ENCODE peak calls at places on chromosomes 7 and 10, in six cellular contexts. Q is mesendoderm, W is neuronal stem cell, Y is IMR-90, S is H9, P is H1. B is an unnamed sample. For H3K4me1 and H3K79me1, the result is how much of the 10 kb centered on the place peaks cover.

GRCh38 chr10:27599546-27599945 is 95.4 kb downstream of the RAB18 start:
- DNase-seq in Q (no peak), W (no peak), Y (no peak), S (no peak), P (no peak), B (no peak)

GRCh38 chr7:21941570-21942224 is 4.0 kb downstream of the CDCA7L start:
- DNase-seq in Q (peak), W (no peak), Y (peak), S (no peak), P (no peak), B (peak)

GRCh38 chr7:47901542-47901941 is 46.7 kb downstream of the PKD1L1 start:
- DNase-seq in Q (no peak), W (no peak), Y (peak), S (no peak), P (no peak), B (peak)

GRCh38 chr7:133550145-133550544 is 297.3 kb downstream of the EXOC4 start:
- DNase-seq in Q (no peak), W (no peak), Y (no peak), S (no peak), P (no peak), B (no peak)

GRCh38 chr10:121442086-121442485 is 156.2 kb downstream of the FGFR2 start:
- DNase-seq in Q (no peak), W (no peak), Y (no peak), S (no peak), P (no peak), B (no peak)

GRCh38 chr7:143362126-143362961 is at the start of gene FAM131B:
- DNase-seq in Q (no peak), W (peak), Y (no peak), S (peak), P (peak), B (no peak)

GRCh38 chr7:156544919-156545715 is 95.5 kb upstream of the RNF32 start:
- DNase-seq in Q (peak), W (no peak), Y (no peak), S (no peak), P (no peak), B (no peak)

GRCh38 chr7:131895541-131896173 is 339.2 kb upstream of the PODXL start:
- DNase-seq in Q (peak), W (no peak), Y (peak), S (peak), P (no peak), B (peak)

GRCh38 chr10:97426776-97427570 is 982 bp downstream of the PGAM1 start:
- DNase-seq in Q (peak), W (no peak), Y (no peak), S (no peak), P (no peak), B (peak)

GRCh38 chr10:133159950-133160812 is at the start of gene KNDC1:
- DNase-seq in Q (peak), W (no peak), Y (peak), S (peak), P (no peak), B (no peak)

GRCh38 chr7:18624436-18624835 is 128.9 kb downstream of the HDAC9 start:
- DNase-seq in Q (no peak), W (no peak), Y (no peak), S (no peak), P (no peak), B (no peak)

GRCh38 chr10:99531026-99531695 is 1.6 kb upstream of the NKX2-3 start:
- DNase-seq in Q (no peak), W (no peak), Y (no peak), S (peak), P (peak), B (peak)

GRCh38 chr7:114141415-114141814 is 222.6 kb upstream of the PPP1R3A start:
- DNase-seq in Q (peak), W (no peak), Y (no peak), S (peak), P (no peak), B (no peak)

GRCh38 chr7:2629740-2630681 is 1.8 kb upstream of the TTYH3 start:
- DNase-seq in Q (no peak), W (no peak), Y (peak), S (no peak), P (no peak), B (peak)

GRCh38 chr10:124734311-124735166 is 9.6 kb downstream of the FAM53B start:
- DNase-seq in Q (no peak), W (no peak), Y (no peak), S (peak), P (peak), B (no peak)

GRCh38 chr10:117652228-117653169 is 110.0 kb downstream of the EMX2 start:
- DNase-seq in Q (no peak), W (no peak), Y (no peak), S (no peak), P (no peak), B (no peak)

GRCh38 chr10:22453320-22453719 is 108.0 kb downstream of the SPAG6 start:
- DNase-seq in Q (no peak), W (no peak), Y (no peak), S (no peak), P (no peak), B (no peak)

GRCh38 chr10:101777085-101777856 is 1.4 kb upstream of the FGF8 start:
- DNase-seq in Q (no peak), W (no peak), Y (no peak), S (no peak), P (no peak), B (no peak)

GRCh38 chr10:70978181-70978580 is 89.8 kb upstream of the PCBD1 start:
- DNase-seq in Q (no peak), W (no peak), Y (no peak), S (no peak), P (no peak), B (no peak)

GRCh38 chr7:113159746-113160339 is 41.5 kb upstream of the SMIM30 start:
- DNase-seq in Q (peak), W (peak), Y (peak), S (peak), P (peak), B (peak)

GRCh38 chr10:11678074-11678793 is 63.9 kb upstream of the ECHDC3 start:
- DNase-seq in Q (no peak), W (no peak), Y (no peak), S (no peak), P (no peak), B (no peak)

GRCh38 chr10:132357286-132358058 is 25.5 kb downstream of the LRRC27 start:
- DNase-seq in Q (no peak), W (no peak), Y (no peak), S (no peak), P (no peak), B (no peak)

GRCh38 chr7:39016609-39017008 is 38.9 kb downstream of the POU6F2 start:
- DNase-seq in Q (peak), W (no peak), Y (no peak), S (no peak), P (no peak), B (no peak)

GRCh38 chr10:119677904-119678755 is 26.9 kb downstream of the BAG3 start:
- DNase-seq in Q (no peak), W (no peak), Y (no peak), S (no peak), P (no peak), B (no peak)

DNA sequence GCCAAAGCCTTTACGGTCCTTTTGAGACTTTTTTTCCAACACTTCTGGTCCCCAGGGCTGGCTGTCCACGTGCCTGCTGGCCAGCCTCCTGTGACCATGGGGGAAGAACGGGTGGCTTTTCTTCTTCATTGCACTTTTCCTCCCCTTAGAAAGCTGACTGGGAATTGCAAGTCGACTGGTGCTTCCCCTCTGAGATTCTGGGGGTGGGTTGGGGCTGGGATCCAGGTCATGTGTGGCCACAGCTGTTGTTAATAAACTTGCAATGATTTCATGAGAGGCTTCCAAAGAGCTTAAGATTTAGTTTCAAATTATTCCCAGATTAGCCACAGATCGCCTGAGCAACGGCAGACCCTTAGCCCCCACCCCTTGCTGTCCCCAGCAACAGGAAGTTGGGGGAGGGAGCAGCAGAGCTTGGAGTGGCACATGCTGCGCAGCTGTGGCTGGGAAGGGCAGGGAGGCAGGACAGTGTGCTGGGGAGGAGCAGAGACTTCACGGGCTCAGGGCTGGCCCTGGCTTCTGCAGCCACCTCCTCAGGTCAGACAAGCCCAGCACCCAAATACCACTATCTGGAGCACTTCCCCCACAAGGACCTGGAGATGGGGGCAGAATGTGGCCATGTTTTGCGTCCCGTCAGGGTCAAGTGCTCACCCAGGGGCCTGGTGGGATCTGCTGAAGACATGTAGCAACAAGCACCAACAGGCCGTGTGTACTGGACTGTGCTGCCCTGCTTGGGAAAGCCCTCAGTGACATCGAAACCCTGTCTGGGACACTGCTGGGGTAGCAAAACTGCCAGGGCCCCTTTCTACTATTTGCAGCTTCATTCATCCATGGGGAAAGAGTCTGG is 147.1 kb downstream of the RNF216 start:
- DNase-seq in Q (peak), W (no peak), Y (peak), S (peak), P (peak), B (peak)
- H3K4me1 ChIP-seq in Q (under half), W (under half), Y (under half), S (under half), P (under half), B (half or more)

GRCh38 chr7:150402671-150403321 is 23.7 kb downstream of the ZNF775 start:
- DNase-seq in Q (no peak), W (no peak), Y (no peak), S (no peak), P (no peak), B (no peak)

GRCh38 chr7:150401424-150401790 is 22.3 kb downstream of the ZNF775 start:
- DNase-seq in Q (no peak), W (no peak), Y (no peak), S (no peak), P (no peak), B (no peak)

GRCh38 chr7:150403376-150404171 is 24.4 kb downstream of the ZNF775 start:
- DNase-seq in Q (no peak), W (no peak), Y (no peak), S (peak), P (no peak), B (no peak)

GRCh38 chr7:150400779-150401423 is 21.8 kb downstream of the ZNF775 start:
- DNase-seq in Q (peak), W (no peak), Y (no peak), S (peak), P (no peak), B (no peak)

GRCh38 chr7:150401861-150402631 is 22.9 kb downstream of the ZNF775 start:
- DNase-seq in Q (peak), W (no peak), Y (no peak), S (peak), P (no peak), B (no peak)
- H3K79me1 ChIP-seq in Q (under half), W (under half), Y (under half), S (under half), P (under half), B (under half)

GRCh38 chr7:28347462-28347861 is 64.9 kb upstream of the CREB5 start:
- DNase-seq in Q (no peak), W (no peak), Y (peak), S (no peak), P (no peak), B (no peak)
- H2BK15ac ChIP-seq in Q (no peak), W (no peak), Y (peak), S (no peak), P (no peak), B (no peak)

DNA sequence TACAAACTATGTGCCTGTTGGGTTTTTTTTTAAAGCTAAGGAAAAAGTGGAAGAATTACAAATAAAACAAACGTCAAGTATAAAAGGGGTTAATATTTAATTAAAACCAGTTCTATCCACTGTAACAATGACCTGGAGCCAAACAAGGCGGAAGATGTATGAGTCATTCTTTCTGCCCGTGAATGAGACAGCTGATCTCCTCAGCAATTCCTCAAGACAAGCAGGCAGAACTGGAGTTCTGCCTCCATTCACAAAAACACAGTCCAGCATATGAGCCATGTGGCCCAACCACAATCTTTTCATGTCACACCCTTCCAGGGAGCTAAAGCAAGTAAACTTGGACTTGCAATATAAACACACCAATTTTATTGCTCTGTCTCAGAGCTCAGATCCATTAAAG is 8.4 kb downstream of the ETV1 start:
- DNase-seq in Q (peak), W (no peak), Y (peak), S (no peak), P (no peak), B (peak)
- H3K4me1 ChIP-seq in Q (under half), W (under half), Y (under half), S (under half), P (under half), B (under half)

DNA sequence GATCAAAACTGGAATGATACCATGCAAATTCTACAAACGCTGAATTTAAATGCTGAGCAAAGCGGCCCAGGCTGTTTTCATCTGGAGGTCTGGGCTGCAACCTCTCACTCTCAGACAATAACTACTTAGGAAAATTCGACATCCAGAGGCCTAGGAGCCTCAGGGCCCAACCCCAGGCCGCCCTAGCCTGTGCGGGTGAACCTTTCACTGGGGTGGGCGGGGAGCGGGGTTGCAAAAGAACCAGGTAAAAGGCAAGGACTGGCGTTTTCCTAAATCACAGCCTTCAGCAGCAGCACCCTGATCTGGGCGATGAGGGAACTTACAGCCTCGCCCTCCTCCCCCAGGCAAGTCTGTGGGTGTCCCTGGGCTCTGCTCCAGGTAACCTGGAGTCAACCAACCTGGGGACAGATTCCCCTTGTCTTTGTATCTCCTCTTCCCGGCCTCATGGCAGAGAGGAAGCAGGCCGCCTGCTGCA is 33.4 kb downstream of the CALML5 start:
- DNase-seq in Q (no peak), W (no peak), Y (no peak), S (no peak), P (no peak), B (no peak)
- H3K79me1 ChIP-seq in Q (under half), W (under half), Y (under half), S (under half), P (under half), B (under half)

DNA sequence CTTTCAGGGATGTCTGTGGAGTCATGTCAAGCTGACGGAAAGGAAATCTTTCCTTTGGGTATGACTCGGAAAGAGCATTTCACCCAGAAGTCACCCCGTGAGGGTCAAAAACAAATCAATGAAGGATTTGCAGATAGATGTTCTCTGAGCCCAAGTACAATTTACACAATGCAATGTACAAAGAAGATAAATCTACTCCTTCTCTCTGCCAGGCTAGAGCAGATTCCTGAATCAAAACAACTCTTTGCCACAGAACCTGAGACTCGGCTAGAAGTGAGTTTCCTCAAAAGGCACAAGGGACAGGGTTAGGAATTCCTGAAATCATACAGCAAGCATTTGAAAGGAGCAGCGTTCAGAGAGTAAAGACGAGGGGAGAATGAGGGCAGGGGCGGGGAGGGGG is 34.0 kb upstream of the CALN1 start:
- DNase-seq in Q (no peak), W (no peak), Y (no peak), S (no peak), P (no peak), B (no peak)
- H2BK15ac ChIP-seq in Q (no peak), W (no peak), Y (no peak), S (no peak), P (no peak), B (no peak)

GRCh38 chr10:34558093-34558492 is 257.0 kb downstream of the PARD3 start:
- DNase-seq in Q (no peak), W (no peak), Y (no peak), S (no peak), P (no peak), B (no peak)
- H3K4me1 ChIP-seq in Q (under half), W (under half), Y (under half), S (under half), P (under half), B (under half)

GRCh38 chr10:78568664-78569063 is 500.1 kb upstream of the ZMIZ1 start:
- DNase-seq in Q (peak), W (no peak), Y (no peak), S (no peak), P (no peak), B (no peak)
- H3K79me1 ChIP-seq in Q (under half), W (under half), Y (under half), S (under half), P (under half), B (under half)

DNA sequence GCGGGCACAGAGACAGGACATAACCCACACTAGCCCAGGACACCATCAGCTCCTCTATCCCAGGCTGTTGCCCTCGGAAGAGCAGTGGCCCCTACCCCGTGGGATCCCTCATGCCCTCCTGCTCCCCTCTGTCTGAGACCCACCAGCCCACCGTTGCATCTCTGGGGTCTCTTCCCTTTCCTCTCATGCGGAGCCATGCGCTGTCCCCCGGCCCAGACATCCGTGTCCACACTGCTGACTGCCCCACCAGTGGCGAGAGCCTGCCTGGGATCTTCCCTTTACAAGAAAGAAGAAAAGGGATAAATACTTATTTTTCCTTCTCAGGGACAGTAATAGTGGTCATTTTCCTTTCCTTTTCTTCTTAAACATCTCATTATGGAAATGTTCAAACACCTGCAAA is 115.4 kb downstream of the WDR37 start:
- DNase-seq in Q (no peak), W (no peak), Y (no peak), S (no peak), P (no peak), B (no peak)
- H2BK15ac ChIP-seq in Q (no peak), W (no peak), Y (no peak), S (no peak), P (no peak), B (no peak)

DNA sequence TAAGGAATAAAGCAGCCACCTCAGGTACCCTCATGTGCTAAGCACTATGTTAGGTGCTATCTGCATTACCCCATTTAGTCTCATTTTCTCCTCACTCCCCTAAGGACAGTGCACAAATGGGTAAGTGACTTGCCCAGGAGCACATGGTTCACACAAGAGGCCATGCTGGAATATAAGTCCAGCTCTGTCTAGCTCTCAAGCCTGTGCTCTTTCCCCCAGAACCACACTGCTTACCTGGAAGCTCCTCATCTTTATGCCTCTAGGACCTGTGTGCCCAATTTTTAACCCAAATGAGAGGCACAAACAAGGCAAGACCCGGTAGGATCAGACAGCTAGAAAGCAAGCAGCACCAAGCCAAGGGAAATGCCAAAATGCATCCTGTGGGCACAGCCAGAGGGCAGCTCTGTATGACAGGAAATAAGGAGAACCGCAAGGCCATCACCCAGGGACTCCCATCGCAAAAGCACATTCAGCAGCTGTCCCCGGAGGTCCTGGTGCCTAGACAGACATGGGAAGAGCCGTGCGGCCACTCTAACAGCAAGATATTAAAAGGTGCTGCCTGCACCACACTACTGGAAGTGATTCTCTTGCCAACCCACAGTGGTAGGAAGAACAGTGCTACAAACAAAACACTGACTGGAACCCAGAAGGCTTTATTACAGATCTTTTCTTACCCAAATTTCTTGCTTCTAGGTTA is 88.1 kb downstream of the GSAP start:
- DNase-seq in Q (no peak), W (no peak), Y (no peak), S (no peak), P (no peak), B (no peak)
- H3K4me1 ChIP-seq in Q (under half), W (under half), Y (under half), S (under half), P (under half), B (under half)